ENCODE peak calls at places on chromosomes 16 and 17, in six cellular contexts. Z is aorta; H is ELR; Q is GM20000; K is activated T-helper 9 cell treated with anti-CD3 and anti-CD28 coated beads, Interleukin-2, amount 50 U/mL, for 16 hours; Y is GM13976. E is an unnamed sample.

GRCh38 chr17:41738077-41738800 is 3.8 kb upstream of the HAP1 start:
- DNase-seq in Z (peak), H (peak), Q (peak), K (peak), Y (peak), E (peak)

GRCh38 chr17:45994987-45995386 is 4.1 kb upstream of the STH start:
- DNase-seq in Z (no peak), H (no peak), Q (no peak), K (no peak), Y (no peak), E (no peak)

GRCh38 chr17:63439682-63440081 is 6.4 kb downstream of the CYB561 start:
- DNase-seq in Z (peak), H (peak), Q (no peak), K (no peak), Y (no peak), E (no peak)

GRCh38 chr17:45282683-45283644 is 21.1 kb upstream of the SPATA32 start:
- DNase-seq in Z (no peak), H (no peak), Q (no peak), K (no peak), Y (no peak), E (no peak)

GRCh38 chr17:82023447-82024241 is 539 bp downstream of the LRRC45 start:
- DNase-seq in Z (no peak), H (peak), Q (no peak), K (no peak), Y (no peak), E (peak)

GRCh38 chr16:87304951-87305350 is 12.2 kb downstream of the C16orf95 start:
- DNase-seq in Z (no peak), H (no peak), Q (no peak), K (no peak), Y (no peak), E (no peak)

GRCh38 chr16:2475413-2476344 is 752 bp downstream of the TBC1D24 start:
- DNase-seq in Z (no peak), H (peak), Q (peak), K (no peak), Y (peak), E (peak)

GRCh38 chr17:80426671-80427326 is 11.8 kb downstream of the ENDOV start:
- DNase-seq in Z (peak), H (peak), Q (peak), K (peak), Y (peak), E (peak)

GRCh38 chr16:3188675-3188924 is 596 bp downstream of the OR1F1 start:
- DNase-seq in Z (no peak), H (no peak), Q (no peak), K (no peak), Y (no peak), E (no peak)

GRCh38 chr16:11586375-11586855 is 304 bp downstream of the LITAF start:
- DNase-seq in Z (no peak), H (peak), Q (no peak), K (peak), Y (peak), E (peak)

GRCh38 chr16:3101841-3102470 is 2.9 kb upstream of the ZSCAN10 start:
- DNase-seq in Z (peak), H (no peak), Q (peak), K (no peak), Y (no peak), E (no peak)

GRCh38 chr17:64780096-64781012 is 118.2 kb upstream of the SMURF2 start:
- DNase-seq in Z (peak), H (peak), Q (peak), K (peak), Y (peak), E (peak)

GRCh38 chr17:82330322-82331239 is 3.0 kb downstream of the SECTM1 start:
- DNase-seq in Z (peak), H (peak), Q (no peak), K (no peak), Y (no peak), E (peak)

GRCh38 chr17:81822996-81823799 is 9.9 kb downstream of the MCRIP1 start:
- DNase-seq in Z (no peak), H (no peak), Q (no peak), K (no peak), Y (no peak), E (no peak)

GRCh38 chr17:10226930-10227695 is 28.7 kb upstream of the GAS7 start:
- DNase-seq in Z (peak), H (peak), Q (peak), K (no peak), Y (peak), E (peak)

GRCh38 chr16:10987361-10988163 is 43.2 kb downstream of the CLEC16A start:
- DNase-seq in Z (no peak), H (no peak), Q (no peak), K (no peak), Y (no peak), E (peak)

GRCh38 chr16:58252716-58253115 is 42.1 kb downstream of the PRSS54 start:
- DNase-seq in Z (no peak), H (no peak), Q (no peak), K (no peak), Y (no peak), E (peak)

GRCh38 chr17:58331815-58332719 is 3.5 kb upstream of the TSPOAP1 start:
- DNase-seq in Z (peak), H (no peak), Q (peak), K (peak), Y (peak), E (peak)

GRCh38 chr17:34645636-34646035 is 66.3 kb downstream of the TMEM132E start:
- DNase-seq in Z (no peak), H (no peak), Q (no peak), K (no peak), Y (no peak), E (no peak)

GRCh38 chr17:75549246-75550138 is 24.0 kb downstream of the LLGL2 start:
- DNase-seq in Z (no peak), H (no peak), Q (no peak), K (no peak), Y (no peak), E (no peak)

E was measured in GM12865.